ENCODE peak calls at places on chromosomes 12 and 14, in seven cellular contexts. R is GM12878, J is H1, Q is suprapubic skin, F is transverse colon, W is sigmoid colon, B is tibial nerve. K is an unnamed sample.
A peak's percentile ranks its signal among the peaks of the same experiment; 100 is the strongest.

GRCh38 chr12:120944645-120945217 is 33.6 kb upstream of the HNF1A start:
- DNase-seq in R (no peak), J (peak; percentile 90), Q (no peak), F (peak; percentile 69), W (no peak), B (peak; percentile 22), K (no peak)

GRCh38 chr12:6947615-6948014 is 3.5 kb upstream of the PTPN6 start:
- DNase-seq in R (no peak), J (no peak), Q (no peak), F (no peak), W (no peak), B (no peak), K (no peak)

GRCh38 chr12:80935076-80935475 is 2.7 kb downstream of the LIN7A start:
- DNase-seq in R (no peak), J (no peak), Q (no peak), F (no peak), W (no peak), B (no peak), K (no peak)

GRCh38 chr12:31021809-31022492 is 51.7 kb upstream of the DDX11 start:
- DNase-seq in R (no peak), J (peak; percentile 17), Q (no peak), F (no peak), W (no peak), B (no peak), K (no peak)

GRCh38 chr14:69879175-69880047 is at the start of gene SMOC1:
- DNase-seq in R (no peak), J (peak; percentile 88), Q (no peak), F (peak; percentile 65), W (no peak), B (no peak), K (no peak)

GRCh38 chr14:97262336-97262735 is 465.2 kb downstream of the VRK1 start:
- DNase-seq in R (no peak), J (no peak), Q (no peak), F (no peak), W (no peak), B (no peak), K (no peak)

GRCh38 chr12:60539592-60539991 is 943.8 kb downstream of the SLC16A7 start:
- DNase-seq in R (no peak), J (no peak), Q (no peak), F (no peak), W (no peak), B (no peak), K (no peak)

GRCh38 chr14:59690426-59690825 is 113.8 kb upstream of the CCDC175 start:
- DNase-seq in R (no peak), J (no peak), Q (no peak), F (no peak), W (no peak), B (no peak), K (no peak)

GRCh38 chr12:131430158-131430772 is 280.6 kb upstream of the SFSWAP start:
- DNase-seq in R (no peak), J (no peak), Q (no peak), F (no peak), W (peak; percentile 20), B (no peak), K (no peak)

GRCh38 chr12:122303068-122303467 is 36.8 kb upstream of the VPS33A start:
- DNase-seq in R (no peak), J (no peak), Q (no peak), F (no peak), W (no peak), B (no peak), K (no peak)

GRCh38 chr12:58787021-58787760 is 133.1 kb downstream of the LRIG3 start:
- DNase-seq in R (no peak), J (no peak), Q (no peak), F (no peak), W (no peak), B (no peak), K (no peak)

GRCh38 chr12:87509233-87509820 is 519.9 kb downstream of the C12orf50 start:
- DNase-seq in R (no peak), J (no peak), Q (no peak), F (no peak), W (no peak), B (no peak), K (no peak)

GRCh38 chr14:45070215-45070614 is 13.7 kb upstream of the PRPF39 start:
- DNase-seq in R (no peak), J (no peak), Q (no peak), F (no peak), W (no peak), B (no peak), K (no peak)

GRCh38 chr14:73567951-73568885 is 795 bp upstream of the ACOT2 start:
- DNase-seq in R (no peak), J (no peak), Q (no peak), F (no peak), W (no peak), B (no peak), K (peak; percentile 50)

GRCh38 chr12:52155048-52155868 is 36.6 kb downstream of the KRT80 start:
- DNase-seq in R (no peak), J (no peak), Q (no peak), F (no peak), W (no peak), B (no peak), K (no peak)

GRCh38 chr12:72084061-72084460 is 145.4 kb downstream of the TPH2 start:
- DNase-seq in R (no peak), J (no peak), Q (no peak), F (no peak), W (no peak), B (no peak), K (no peak)

GRCh38 chr14:100442036-100442435 is 118.9 kb downstream of the SLC25A47 start:
- DNase-seq in R (no peak), J (peak; percentile 29), Q (no peak), F (no peak), W (no peak), B (no peak), K (no peak)

GRCh38 chr12:108696111-108696995 is 35.0 kb downstream of the CORO1C start:
- DNase-seq in R (no peak), J (no peak), Q (no peak), F (no peak), W (peak; percentile 86), B (no peak), K (no peak)

GRCh38 chr14:56217380-56218045 is 99.3 kb downstream of the PELI2 start:
- DNase-seq in R (no peak), J (no peak), Q (no peak), F (no peak), W (no peak), B (no peak), K (no peak)

GRCh38 chr14:81129242-81129641 is 91.5 kb downstream of the GTF2A1 start:
- DNase-seq in R (no peak), J (no peak), Q (no peak), F (no peak), W (no peak), B (no peak), K (no peak)

GRCh38 chr12:68612675-68613074 is 2.0 kb downstream of the RAP1B start:
- DNase-seq in R (no peak), J (no peak), Q (no peak), F (no peak), W (no peak), B (no peak), K (no peak)

GRCh38 chr12:68610435-68611093 is at the start of gene RAP1B:
- DNase-seq in R (no peak), J (peak; percentile 83), Q (peak; percentile 89), F (peak; percentile 92), W (peak; percentile 94), B (peak; percentile 74), K (peak; percentile 97)

GRCh38 chr12:68611094-68611818 is 557 bp downstream of the RAP1B start:
- DNase-seq in R (no peak), J (peak; percentile 72), Q (peak; percentile 85), F (peak; percentile 71), W (peak; percentile 89), B (peak; percentile 22), K (no peak)

GRCh38 chr12:68613209-68613904 is 2.7 kb downstream of the RAP1B start:
- DNase-seq in R (no peak), J (no peak), Q (no peak), F (no peak), W (no peak), B (no peak), K (no peak)

GRCh38 chr12:68612245-68612644 is 1.5 kb downstream of the RAP1B start:
- DNase-seq in R (no peak), J (no peak), Q (no peak), F (no peak), W (no peak), B (no peak), K (no peak)
- TF ChIP-seq EP300 in R (no peak), J (no peak), Q (no peak), F (no peak), W (no peak), B (no peak), K (no peak)

GRCh38 chr12:115872212-115872611 is 405.3 kb downstream of the MED13L start:
- DNase-seq in R (no peak), J (no peak), Q (no peak), F (no peak), W (no peak), B (no peak), K (no peak)

GRCh38 chr12:115870527-115870926 is 407.0 kb downstream of the MED13L start:
- DNase-seq in R (no peak), J (no peak), Q (no peak), F (no peak), W (no peak), B (no peak), K (no peak)

GRCh38 chr12:115870021-115870420 is 407.5 kb downstream of the MED13L start:
- DNase-seq in R (no peak), J (no peak), Q (no peak), F (no peak), W (no peak), B (no peak), K (no peak)

GRCh38 chr12:115872919-115873357 is 404.6 kb downstream of the MED13L start:
- DNase-seq in R (no peak), J (no peak), Q (no peak), F (peak; percentile 91), W (no peak), B (no peak), K (peak; percentile 46)

GRCh38 chr12:115871714-115872113 is 405.8 kb downstream of the MED13L start:
- DNase-seq in R (no peak), J (no peak), Q (no peak), F (peak; percentile 16), W (no peak), B (no peak), K (no peak)
- H3K27ac ChIP-seq in R (no peak overlapping the region), J (peak overlapping the region; percentile 68), Q (peak overlapping the region; percentile 70), F (peak overlapping the region; percentile 9), W (no peak overlapping the region), B (no peak overlapping the region), K (no peak overlapping the region)

GRCh38 chr14:72172075-72172474 is 239.8 kb downstream of the RGS6 start:
- DNase-seq in R (no peak), J (no peak), Q (no peak), F (no peak), W (no peak), B (no peak), K (no peak)
- TF ChIP-seq EP300 in R (no peak), J (no peak), Q (no peak), F (no peak), W (no peak), B (no peak), K (no peak)

GRCh38 chr14:88792572-88793258 is at the start of gene EML5:
- DNase-seq in R (no peak), J (peak; percentile 89), Q (peak; percentile 88), F (peak; percentile 89), W (peak; percentile 89), B (peak; percentile 50), K (peak; percentile 98)
- H3K27ac ChIP-seq in R (no peak within 1 kb of the TSS), J (no peak within 1 kb of the TSS), Q (peak within 1 kb of the TSS; percentile 39), F (peak within 1 kb of the TSS; percentile 85), W (peak within 1 kb of the TSS; percentile 88), B (peak within 1 kb of the TSS; percentile 74), K (peak within 1 kb of the TSS; percentile 34)

GRCh38 chr12:23722655-23723054 is 226.8 kb downstream of the SOX5 start:
- DNase-seq in R (no peak), J (no peak), Q (no peak), F (no peak), W (no peak), B (no peak), K (no peak)
- TF ChIP-seq EP300 in R (no peak), J (no peak), Q (no peak), F (no peak), W (no peak), B (no peak), K (no peak)

K was measured in upper lobe of left lung.